ENCODE peak calls at places on chromosome 17, in ten cellular contexts. W, D, Z, G, E, N, M, A, F and P are unnamed samples.

GRCh38 chr17:38417210-38417951 is 10.9 kb upstream of the ARHGAP23 start:
- DNase-seq in W (no peak), Z (no peak), A (no peak), G (no peak), E (no peak), F (peak; percentile 56), M (no peak), N (no peak), D (no peak), P (no peak)

GRCh38 chr17:57295526-57296023 is 39.3 kb downstream of the MSI2 start:
- DNase-seq in F (no peak), Z (no peak), A (no peak), N (no peak), D (no peak), G (no peak), W (no peak), E (peak; percentile 26), M (no peak), P (no peak)

GRCh38 chr17:71163121-71163812 is 957.6 kb upstream of the SOX9 start:
- DNase-seq in N (no peak), M (no peak), D (no peak), E (no peak), G (no peak), W (no peak), F (no peak), A (peak; percentile 25), Z (no peak), P (no peak)

GRCh38 chr17:9055281-9055680 is 34.0 kb downstream of the NTN1 start:
- DNase-seq in A (no peak), N (no peak), D (no peak), G (no peak), F (no peak), M (no peak), W (no peak), Z (no peak), E (no peak), P (no peak)

GRCh38 chr17:78125138-78125913 is 3.2 kb downstream of the TMC6 start:
- DNase-seq in D (no peak), W (no peak), F (peak; percentile 70), E (no peak), G (no peak), Z (no peak), A (no peak), M (no peak), N (no peak), P (peak; percentile 59)

GRCh38 chr17:17181666-17182600 is 24.2 kb downstream of the PLD6 start:
- DNase-seq in Z (no peak), M (no peak), D (no peak), A (no peak), F (peak; percentile 84), N (no peak), W (no peak), E (no peak), G (no peak), P (peak; percentile 82)

GRCh38 chr17:55588446-55588845 is 77.2 kb upstream of the SMIM36 start:
- DNase-seq in F (no peak), D (no peak), Z (no peak), E (no peak), N (no peak), M (no peak), G (no peak), A (no peak), W (no peak), P (no peak)

GRCh38 chr17:83149761-83150251 is 70.4 kb downstream of the METRNL start:
- DNase-seq in D (no peak), G (no peak), F (no peak), M (peak; percentile 35), A (no peak), W (no peak), Z (no peak), N (no peak), E (no peak), P (no peak)

DNA sequence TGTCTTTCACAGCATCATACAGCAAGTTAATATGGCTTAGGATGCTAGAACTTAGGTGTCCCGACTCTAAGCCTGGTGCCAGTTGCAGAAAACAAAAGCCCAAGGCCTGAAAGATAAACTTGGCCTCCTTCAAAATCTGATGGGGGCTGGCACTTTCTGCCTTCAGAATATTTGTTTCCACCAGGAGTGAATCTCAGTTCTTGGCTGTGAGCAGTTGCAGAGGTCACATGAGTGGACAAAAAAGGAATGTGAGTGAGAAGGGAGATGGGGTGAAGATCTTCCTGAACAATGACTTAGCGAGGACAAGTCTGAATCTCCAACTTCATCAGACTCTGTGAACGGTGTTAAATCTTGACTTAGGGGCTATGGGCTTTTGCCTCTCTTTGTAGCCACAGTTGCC is 46.6 kb downstream of the HOXB1 start:
- DNase-seq in W (no peak), N (no peak), Z (no peak), D (no peak), G (no peak), A (no peak), E (no peak), M (no peak), F (no peak), P (no peak)
- H3K4me3 ChIP-seq in W (no peak overlapping the region), N (no peak overlapping the region), Z (no peak overlapping the region), D (no peak overlapping the region), G (no peak overlapping the region), A (no peak overlapping the region), E (no peak overlapping the region), M (no peak overlapping the region), F (peak overlapping the region; percentile 36), P (no peak overlapping the region)

GRCh38 chr17:81406117-81406953 is 11.1 kb downstream of the BAHCC1 start:
- DNase-seq in G (no peak), Z (no peak), F (no peak), D (no peak), E (no peak), N (peak; percentile 65), A (no peak), M (no peak), W (no peak), P (no peak)

GRCh38 chr17:81403040-81403467 is 7.8 kb downstream of the BAHCC1 start:
- DNase-seq in G (no peak), W (no peak), A (no peak), N (no peak), M (no peak), D (no peak), F (no peak), Z (no peak), E (no peak), P (no peak)

GRCh38 chr17:81403671-81404534 is 8.6 kb downstream of the BAHCC1 start:
- DNase-seq in E (no peak), N (no peak), A (no peak), M (no peak), F (no peak), Z (no peak), W (no peak), D (peak; percentile 58), G (no peak), P (no peak)

GRCh38 chr17:81404557-81405165 is 9.4 kb downstream of the BAHCC1 start:
- DNase-seq in Z (no peak), G (no peak), N (peak; percentile 59), M (no peak), W (no peak), A (peak; percentile 65), D (no peak), E (no peak), F (peak; percentile 35), P (no peak)

DNA sequence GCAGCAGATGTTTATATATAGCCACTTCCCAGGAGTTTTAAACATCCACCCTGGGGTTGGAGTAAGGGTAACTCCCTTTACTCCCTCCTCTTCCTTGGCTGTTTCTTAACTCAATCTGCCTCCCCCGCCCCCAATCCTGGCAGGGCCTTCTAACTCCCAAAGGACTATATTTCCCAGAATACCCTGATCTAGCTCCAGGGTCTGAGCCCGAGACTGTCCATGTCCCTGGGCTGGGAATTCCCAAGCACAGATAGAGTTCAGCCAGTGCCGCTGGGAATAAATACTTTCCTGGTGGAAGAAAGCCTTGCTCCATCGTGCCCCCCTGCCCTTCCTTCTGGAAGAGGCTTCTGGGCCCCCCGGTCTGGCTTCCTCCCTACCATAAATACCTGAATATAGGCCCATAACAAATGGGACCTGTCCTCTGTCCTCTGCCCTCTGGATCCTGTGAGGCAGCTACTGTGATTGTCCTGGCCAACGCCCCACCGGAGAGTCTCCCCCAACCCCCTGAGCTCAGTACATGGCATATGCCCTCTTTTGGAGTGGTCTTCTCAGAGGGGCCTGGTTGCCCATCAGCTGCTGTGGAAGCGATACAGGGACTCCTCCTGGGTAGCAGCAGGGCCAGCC is 10.2 kb downstream of the BAHCC1 start:
- DNase-seq in E (no peak), F (no peak), N (no peak), Z (peak; percentile 73), A (no peak), G (peak; percentile 83), D (peak; percentile 92), W (no peak), M (no peak), P (no peak)
- H3K4me3 ChIP-seq in E (no peak overlapping the region), F (no peak overlapping the region), N (no peak overlapping the region), Z (peak overlapping the region; percentile 58), A (no peak overlapping the region), G (peak overlapping the region; percentile 2), D (peak overlapping the region; percentile 8), W (no peak overlapping the region), M (no peak overlapping the region), P (no peak overlapping the region)

GRCh38 chr17:68457168-68457538 is at the start of gene WIPI1:
- DNase-seq in M (no peak), N (peak; percentile 58), A (no peak), E (no peak), Z (no peak), G (no peak), W (no peak), D (peak; percentile 69), F (peak; percentile 80), P (no peak)

GRCh38 chr17:68458260-68459029 is 1.1 kb upstream of the WIPI1 start:
- DNase-seq in N (no peak), A (no peak), Z (no peak), F (peak; percentile 37), D (no peak), M (no peak), E (no peak), G (no peak), W (no peak), P (no peak)

GRCh38 chr17:68455756-68456528 is 1.4 kb downstream of the WIPI1 start:
- DNase-seq in N (peak; percentile 46), E (no peak), G (no peak), D (peak; percentile 43), Z (no peak), A (peak; percentile 42), F (no peak), W (no peak), M (peak; percentile 64), P (no peak)

GRCh38 chr17:68457539-68458259 is 403 bp upstream of the WIPI1 start:
- DNase-seq in E (peak; percentile 94), Z (peak; percentile 88), M (peak; percentile 99), N (peak; percentile 99), F (peak; percentile 100), A (peak; percentile 98), G (peak; percentile 99), W (peak; percentile 98), D (peak; percentile 99), P (peak; percentile 99)

DNA sequence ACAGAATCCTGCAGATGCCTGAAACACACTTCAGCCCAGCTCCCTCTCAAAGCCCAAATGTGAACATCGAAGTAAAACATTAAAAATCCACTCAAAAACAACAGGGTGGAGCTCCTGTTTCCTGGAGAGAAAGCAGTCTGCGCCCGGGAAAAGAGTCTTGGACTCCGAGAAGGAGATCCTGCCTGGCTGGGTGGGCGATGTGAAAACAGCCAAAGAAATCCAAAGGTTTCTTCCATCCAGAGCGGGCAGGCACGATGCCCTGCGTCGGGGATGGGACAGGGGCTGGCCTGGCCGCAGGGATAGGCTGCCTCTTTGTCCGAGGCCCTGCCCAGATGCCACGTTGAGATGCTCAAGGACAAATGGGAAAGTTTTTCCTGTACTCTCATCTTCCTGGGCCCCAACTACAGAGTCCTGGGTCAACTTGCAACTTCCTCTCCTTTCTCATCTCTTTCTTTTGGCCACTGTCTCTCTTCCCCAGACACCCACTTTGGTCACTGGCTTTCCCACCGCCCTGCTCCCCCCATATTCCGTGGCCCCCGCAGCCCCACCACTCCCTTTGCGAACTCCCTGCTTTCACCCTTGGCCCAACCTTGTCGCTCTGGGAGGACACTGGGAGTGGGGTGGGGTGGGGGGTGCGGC is 648 bp downstream of the WIPI1 start:
- DNase-seq in D (peak; percentile 76), N (peak; percentile 82), G (peak; percentile 82), M (peak; percentile 77), Z (peak; percentile 32), E (peak; percentile 77), A (peak; percentile 70), F (no peak), W (peak; percentile 55), P (no peak)
- H3K4me3 ChIP-seq in D (peak overlapping the region; percentile 78), N (peak overlapping the region; percentile 77), G (peak overlapping the region; percentile 84), M (peak overlapping the region; percentile 86), Z (peak overlapping the region; percentile 86), E (peak overlapping the region; percentile 88), A (peak overlapping the region; percentile 59), F (peak overlapping the region; percentile 73), W (peak overlapping the region; percentile 90), P (peak overlapping the region; percentile 43)

DNA sequence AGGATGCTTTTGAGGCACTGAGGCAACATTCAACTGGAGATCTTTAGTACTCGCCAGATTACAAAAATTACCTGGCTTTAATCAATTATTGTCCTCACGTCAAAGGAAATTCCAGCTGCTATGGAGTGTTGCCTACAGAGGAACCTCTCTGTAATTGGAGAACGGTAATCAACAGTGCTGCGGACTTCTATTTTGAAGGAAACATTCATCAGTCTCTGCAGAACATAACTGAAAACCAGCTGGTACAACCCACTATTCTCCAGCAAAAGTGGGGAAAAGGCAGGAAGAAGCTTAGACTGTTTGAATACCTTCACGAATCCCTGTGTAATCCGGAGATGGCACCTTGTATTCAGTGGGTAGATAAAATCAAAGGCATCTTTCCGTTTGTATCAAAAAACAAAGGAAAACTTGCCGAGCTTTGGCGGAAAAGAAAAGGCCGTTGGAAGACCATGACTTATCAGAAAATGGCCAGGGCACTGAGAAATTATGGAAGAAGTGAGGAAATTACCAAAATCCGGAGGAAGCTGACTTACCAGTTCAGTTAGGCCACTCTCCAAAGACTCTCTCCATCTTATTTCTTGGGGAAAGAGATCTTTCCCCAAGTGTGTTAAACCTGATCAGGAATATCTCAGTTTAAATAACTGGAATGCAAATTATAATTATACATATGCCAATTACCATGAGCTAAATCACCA is 3.0 kb downstream of the SLC35G3 start:
- DNase-seq in A (no peak), F (no peak), Z (no peak), N (no peak), E (no peak), W (no peak), M (no peak), D (no peak), G (no peak), P (no peak)
- H3K4me3 ChIP-seq in A (no peak overlapping the region), F (no peak overlapping the region), Z (no peak overlapping the region), N (no peak overlapping the region), E (no peak overlapping the region), W (no peak overlapping the region), M (no peak overlapping the region), D (no peak overlapping the region), G (no peak overlapping the region), P (no peak overlapping the region)